ENCODE peak calls at places on chromosome 2, in four cellular contexts. M is psoas muscle, L is heart left ventricle, V is GM23338. G is an unnamed sample.

GRCh38 chr2:40844353-40845277 is 392.7 kb upstream of the SLC8A1 start:
- DNase-seq in V (peak; percentile 82), L (no peak), M (no peak), G (no peak)

GRCh38 chr2:217789003-217789735 is 213.6 kb downstream of the TNS1 start:
- DNase-seq in M (peak; percentile 86), L (peak; percentile 84), V (peak; percentile 85), G (peak; percentile 74)

GRCh38 chr2:14826518-14826917 is 194.0 kb downstream of the LRATD1 start:
- DNase-seq in V (no peak), M (no peak), L (no peak), G (no peak)

GRCh38 chr2:234130734-234131133 is 80.2 kb downstream of the SPP2 start:
- DNase-seq in V (no peak), M (no peak), L (no peak), G (no peak)

GRCh38 chr2:212145111-212145510 is 393.5 kb downstream of the ERBB4 start:
- DNase-seq in M (no peak), V (no peak), L (no peak), G (peak; percentile 74)

GRCh38 chr2:205017912-205018311 is 472.6 kb downstream of the PARD3B start:
- DNase-seq in L (no peak), M (no peak), V (no peak), G (no peak)

GRCh38 chr2:14344355-14344754 is 288.2 kb upstream of the LRATD1 start:
- DNase-seq in V (no peak), L (no peak), M (no peak), G (no peak)

GRCh38 chr2:216909541-216910175 is 49.8 kb upstream of the TNP1 start:
- DNase-seq in M (no peak), V (no peak), L (no peak), G (no peak)

GRCh38 chr2:67581751-67582150 is 184.6 kb downstream of the ETAA1 start:
- DNase-seq in V (peak; percentile 89), L (no peak), M (no peak), G (no peak)

GRCh38 chr2:188798159-188798558 is 176.0 kb upstream of the COL3A1 start:
- DNase-seq in L (no peak), M (no peak), V (no peak), G (peak; percentile 75)

GRCh38 chr2:202681688-202682205 is 47.0 kb downstream of the FAM117B start:
- DNase-seq in L (no peak), M (no peak), V (peak; percentile 24), G (no peak)

GRCh38 chr2:195543902-195544894 is 112.8 kb upstream of the SLC39A10 start:
- DNase-seq in V (no peak), M (no peak), L (no peak), G (peak; percentile 70)

GRCh38 chr2:55223958-55224760 is 7.9 kb downstream of the CLHC1 start:
- DNase-seq in M (no peak), L (no peak), V (peak; percentile 43), G (no peak)

GRCh38 chr2:239145601-239146000 is 255.2 kb downstream of the HDAC4 start:
- DNase-seq in M (no peak), V (no peak), L (no peak), G (no peak)

GRCh38 chr2:69830045-69830905 is 815 bp downstream of the GMCL1 start:
- DNase-seq in V (peak; percentile 66), L (no peak), M (peak; percentile 30), G (peak; percentile 29)

GRCh38 chr2:107747964-107748583 is 78.6 kb upstream of the RGPD4 start:
- DNase-seq in V (no peak), L (no peak), M (no peak), G (no peak)

GRCh38 chr2:160974803-160975202 is 185.4 kb upstream of the TANK start:
- DNase-seq in M (no peak), L (no peak), V (no peak), G (no peak)

GRCh38 chr2:6423131-6423530 is 442.6 kb downstream of the CMPK2 start:
- DNase-seq in V (no peak), M (no peak), L (no peak), G (no peak)

GRCh38 chr2:120876526-120877280 is 141.0 kb downstream of the GLI2 start:
- DNase-seq in V (no peak), M (no peak), L (no peak), G (no peak)

GRCh38 chr2:74152954-74153353 is 5.2 kb upstream of the BOLA3 start:
- DNase-seq in V (no peak), M (no peak), L (no peak), G (no peak)

GRCh38 chr2:36366491-36367120 is 11.0 kb downstream of the CRIM1 start:
- DNase-seq in M (no peak), V (peak; percentile 55), L (no peak), G (peak; percentile 42)

GRCh38 chr2:19354417-19355022 is 3.9 kb downstream of the OSR1 start:
- DNase-seq in L (no peak), V (no peak), M (no peak), G (peak; percentile 67)

GRCh38 chr2:24820598-24821432 is 27.6 kb downstream of the CENPO start:
- DNase-seq in M (no peak), V (no peak), L (no peak), G (no peak)

GRCh38 chr2:160294339-160294803 is 94.3 kb upstream of the ITGB6 start:
- DNase-seq in L (peak; percentile 60), V (no peak), M (peak; percentile 65), G (peak; percentile 98)

GRCh38 chr2:226694142-226694541 is 105.5 kb downstream of the IRS1 start:
- DNase-seq in M (no peak), V (no peak), L (no peak), G (no peak)

GRCh38 chr2:239954166-239955085 is 70.7 kb downstream of the NDUFA10 start:
- DNase-seq in M (no peak), V (no peak), L (no peak), G (peak; percentile 56)

GRCh38 chr2:71226391-71226964 is 425 bp downstream of the PAIP2B start:
- DNase-seq in L (peak; percentile 44), V (peak; percentile 62), M (peak; percentile 23), G (no peak)
- H3K4me3 ChIP-seq in L (peak overlapping the region; percentile 64), V (peak overlapping the region; percentile 63), M (peak overlapping the region; percentile 90), G (peak overlapping the region; percentile 75)

GRCh38 chr2:146697307-146697706 is 1147.5 kb upstream of the ACVR2A start:
- DNase-seq in V (no peak), M (no peak), L (no peak), G (no peak)

GRCh38 chr2:146701183-146701582 is 1143.6 kb upstream of the ACVR2A start:
- DNase-seq in L (no peak), M (no peak), V (peak; percentile 89), G (no peak)
- TF ChIP-seq CTCF in L (no peak), M (no peak), V (peak; percentile 85), G (no peak)

GRCh38 chr2:112831380-112831930 is 5.1 kb downstream of the IL1B start:
- DNase-seq in L (no peak), V (no peak), M (no peak), G (no peak)

GRCh38 chr2:112835553-112836535 is 735 bp downstream of the IL1B start:
- DNase-seq in L (no peak), V (no peak), M (no peak), G (peak; percentile 73)

GRCh38 chr2:112834379-112835014 is 2.1 kb downstream of the IL1B start:
- DNase-seq in M (no peak), V (no peak), L (no peak), G (peak; percentile 47)

GRCh38 chr2:112831956-112832567 is 4.5 kb downstream of the IL1B start:
- DNase-seq in M (no peak), V (no peak), L (no peak), G (no peak)

DNA sequence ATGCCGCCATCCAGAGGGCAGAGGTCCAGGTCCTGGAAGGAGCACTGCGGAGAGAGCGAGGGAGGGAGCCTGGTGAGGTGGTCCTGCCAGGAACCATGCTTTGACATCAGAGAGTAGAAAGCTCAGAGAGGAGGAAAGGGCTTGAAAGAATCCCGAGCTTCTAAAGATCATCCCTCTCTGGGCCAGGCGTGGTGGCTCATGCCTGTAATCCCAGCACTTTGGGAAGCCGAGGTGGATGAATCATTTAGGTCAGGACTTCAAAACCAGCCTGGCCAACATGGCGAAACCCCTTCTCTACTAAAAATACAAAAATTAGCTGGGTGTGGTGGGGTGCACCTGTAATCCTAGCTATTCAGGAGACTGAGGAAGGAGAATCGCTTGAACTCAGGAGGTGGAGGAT is 3.0 kb downstream of the IL1B start:
- DNase-seq in L (no peak), M (no peak), V (no peak), G (no peak)
- H3K4me3 ChIP-seq in L (no peak overlapping the region), M (no peak overlapping the region), V (no peak overlapping the region), G (no peak overlapping the region)

GRCh38 chr2:180847073-180847472 is 133.3 kb upstream of the UBE2E3 start:
- DNase-seq in M (no peak), V (no peak), L (no peak), G (no peak)
- TF ChIP-seq CTCF in M (no peak), V (no peak), L (peak; percentile 27), G (peak; percentile 20)

DNA sequence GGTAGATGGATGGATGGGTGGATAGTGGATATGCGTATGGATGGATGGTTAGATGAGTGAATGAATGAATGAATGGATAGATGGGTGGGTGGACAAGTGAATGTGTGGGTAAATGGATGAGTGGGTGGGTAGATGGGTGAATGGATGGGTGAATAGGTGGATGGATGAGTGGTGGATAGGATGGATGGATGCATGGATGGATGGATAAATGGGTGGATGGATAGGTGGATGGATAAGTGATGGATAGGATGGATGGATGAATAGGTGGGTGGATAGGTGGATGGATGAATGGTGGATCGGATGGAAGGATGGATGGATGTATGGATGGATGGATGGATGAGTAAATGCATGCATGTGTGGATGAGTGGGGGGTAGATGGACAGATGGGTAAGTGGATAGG is 169.3 kb downstream of the ACKR3 start:
- DNase-seq in L (no peak), V (no peak), M (no peak), G (no peak)
- H3K4me3 ChIP-seq in L (no peak overlapping the region), V (no peak overlapping the region), M (no peak overlapping the region), G (no peak overlapping the region)

DNA sequence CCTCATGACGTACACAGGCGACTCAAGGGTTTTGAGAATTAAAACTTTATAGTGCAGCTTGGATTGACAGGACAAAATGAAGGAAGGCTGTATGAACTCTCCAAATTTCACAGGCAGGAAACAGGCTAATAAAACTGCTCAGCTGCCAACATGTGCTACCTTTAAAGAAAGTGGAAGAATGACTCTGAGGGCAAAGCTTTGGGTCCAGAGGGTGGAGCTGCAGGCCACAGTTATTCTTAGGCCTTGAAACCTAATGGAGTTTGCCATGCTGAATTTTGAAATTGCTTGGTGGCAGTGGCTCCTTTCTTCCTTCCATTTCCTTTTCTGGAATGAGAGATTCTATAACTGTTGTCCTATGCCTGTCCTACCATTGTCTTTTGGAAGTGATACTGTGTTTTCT is 34.8 kb downstream of the HAT1 start:
- DNase-seq in M (no peak), L (no peak), V (peak; percentile 19), G (peak; percentile 16)
- TF ChIP-seq CTCF in M (no peak), L (no peak), V (peak; percentile 44), G (peak; percentile 17)